ENCODE peak calls at places on chromosomes 3 and 15, in five cellular contexts. O, Z, I, C and H are unnamed samples.

GRCh38 chr3:10389341-10389740 is 68.4 kb upstream of the SEC13 start:
- DNase-seq in O (no peak), Z (no peak), I (no peak), C (no peak), H (no peak)

GRCh38 chr15:47427463-47427862 is 289.8 kb upstream of the SEMA6D start:
- DNase-seq in O (no peak), Z (no peak), I (no peak), C (peak), H (no peak)

GRCh38 chr3:20760981-20761380 is 575.0 kb upstream of the SGO1 start:
- DNase-seq in O (no peak), Z (no peak), I (no peak), C (no peak), H (no peak)

GRCh38 chr3:134623615-134624245 is 27.1 kb downstream of the KY start:
- DNase-seq in O (no peak), Z (no peak), I (no peak), C (no peak), H (no peak)

GRCh38 chr3:125433611-125434041 is 58.5 kb upstream of the ZNF148 start:
- DNase-seq in O (peak), Z (peak), I (no peak), C (no peak), H (no peak)

GRCh38 chr3:192494176-192494575 is 233.2 kb downstream of the FGF12 start:
- DNase-seq in O (no peak), Z (no peak), I (no peak), C (no peak), H (no peak)

GRCh38 chr3:197000211-197000610 is 29.4 kb downstream of the MELTF start:
- DNase-seq in O (no peak), Z (peak), I (no peak), C (no peak), H (no peak)

GRCh38 chr3:168424059-168424765 is 328.5 kb upstream of the GOLIM4 start:
- DNase-seq in O (no peak), Z (no peak), I (no peak), C (no peak), H (no peak)

GRCh38 chr3:197028711-197029510 is 706 bp downstream of the MELTF start:
- DNase-seq in O (peak), Z (no peak), I (no peak), C (no peak), H (no peak)

GRCh38 chr15:36591534-36592411 is 12.3 kb downstream of the CDIN1 start:
- DNase-seq in O (no peak), Z (peak), I (peak), C (no peak), H (no peak)

GRCh38 chr3:95389725-95390313 is 1327.0 kb downstream of the NSUN3 start:
- DNase-seq in O (no peak), Z (no peak), I (no peak), C (no peak), H (no peak)

GRCh38 chr3:114213669-114214541 is 23.5 kb downstream of the ZNF80 start:
- DNase-seq in O (peak), Z (no peak), I (no peak), C (no peak), H (no peak)

GRCh38 chr3:9129366-9129765 is 120.1 kb downstream of the SRGAP3 start:
- DNase-seq in O (no peak), Z (no peak), I (no peak), C (no peak), H (no peak)

GRCh38 chr3:14224895-14225294 is 46.3 kb downstream of the LSM3 start:
- DNase-seq in O (no peak), Z (peak), I (no peak), C (no peak), H (no peak)

GRCh38 chr3:71464613-71465012 is 118.9 kb downstream of the FOXP1 start:
- DNase-seq in O (no peak), Z (no peak), I (no peak), C (no peak), H (no peak)

GRCh38 chr3:71469131-71469430 is 114.4 kb downstream of the FOXP1 start:
- DNase-seq in O (no peak), Z (no peak), I (no peak), C (no peak), H (no peak)

GRCh38 chr3:71465371-71466007 is 118.0 kb downstream of the FOXP1 start:
- DNase-seq in O (no peak), Z (no peak), I (no peak), C (no peak), H (no peak)

GRCh38 chr3:71466483-71466882 is 117.0 kb downstream of the FOXP1 start:
- DNase-seq in O (no peak), Z (no peak), I (peak), C (no peak), H (no peak)

DNA sequence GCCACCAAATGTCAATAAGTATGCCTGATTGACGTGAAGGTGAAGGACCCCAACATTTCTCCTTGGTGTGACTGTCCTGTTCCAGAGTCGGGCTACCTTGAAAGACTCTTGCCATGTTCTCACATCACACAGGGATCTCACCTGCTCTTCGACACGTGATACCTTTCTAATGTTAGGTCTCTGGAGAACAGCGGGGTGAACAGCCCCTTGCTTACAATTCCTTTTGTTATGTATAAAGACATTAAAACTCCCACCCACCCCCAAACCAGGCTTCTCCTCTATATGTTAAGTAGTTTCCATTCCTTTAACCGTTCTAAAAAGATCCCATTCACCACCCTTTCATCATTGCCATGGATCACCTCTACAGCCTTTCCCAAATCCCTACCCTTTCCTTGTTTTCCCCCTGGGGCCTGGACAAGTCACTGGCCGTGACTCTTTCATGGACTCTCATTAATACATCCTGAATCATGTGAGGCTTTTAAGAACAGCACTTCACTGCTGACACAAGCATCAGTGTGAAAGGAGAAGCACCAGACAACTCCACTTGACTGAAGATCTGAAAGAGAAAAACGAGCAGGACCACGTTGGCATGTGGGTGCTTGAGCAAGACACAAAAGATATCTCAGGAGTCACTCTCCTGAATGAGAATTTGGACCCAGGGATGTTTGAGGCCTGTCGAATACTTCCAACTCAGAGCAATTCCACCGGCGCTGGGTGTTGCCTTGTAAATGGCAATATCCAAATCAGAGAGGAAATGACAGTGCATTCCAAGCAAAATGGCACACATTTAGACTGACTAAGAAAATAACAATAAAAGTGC is 115.0 kb downstream of the FOXP1 start:
- DNase-seq in O (no peak), Z (no peak), I (peak), C (no peak), H (no peak)
- TF ChIP-seq CTCF in O (no peak), Z (no peak), I (no peak), C (no peak), H (no peak)

GRCh38 chr15:61503383-61503969 is 274.4 kb upstream of the RORA start:
- DNase-seq in O (no peak), Z (no peak), I (no peak), C (no peak), H (no peak)

GRCh38 chr15:61499371-61499770 is 270.3 kb upstream of the RORA start:
- DNase-seq in O (no peak), Z (no peak), I (no peak), C (no peak), H (no peak)

GRCh38 chr15:61500951-61501350 is 271.8 kb upstream of the RORA start:
- DNase-seq in O (no peak), Z (no peak), I (no peak), C (no peak), H (no peak)

DNA sequence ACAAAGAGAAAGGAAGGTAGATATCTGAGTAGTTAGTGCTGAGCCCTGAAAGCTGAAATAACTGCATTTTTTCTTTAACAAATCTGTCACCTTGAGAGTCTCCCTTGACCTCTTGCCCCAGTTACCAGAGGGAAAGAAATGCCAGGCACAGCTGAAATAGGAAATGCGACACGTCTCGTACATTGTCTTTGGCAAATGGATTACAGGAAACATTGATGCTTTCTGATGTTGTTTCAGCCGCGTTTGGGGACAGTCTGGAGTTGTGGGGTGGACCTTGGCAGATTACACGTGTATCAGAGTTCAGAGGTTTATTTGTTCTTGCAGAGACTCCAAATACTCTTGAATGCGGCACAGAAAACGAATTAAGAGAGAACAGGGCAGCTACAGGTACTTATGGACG is 272.7 kb upstream of the RORA start:
- DNase-seq in O (no peak), Z (no peak), I (no peak), C (no peak), H (no peak)
- TF ChIP-seq CTCF in O (no peak), Z (no peak), I (no peak), C (no peak), H (no peak)

GRCh38 chr3:55633333-55633732 is 146.2 kb upstream of the WNT5A start:
- DNase-seq in O (no peak), Z (no peak), I (no peak), C (no peak), H (no peak)
- TF ChIP-seq CTCF in O (no peak), Z (no peak), I (no peak), C (no peak), H (no peak)

GRCh38 chr15:66923438-66923881 is 141.9 kb upstream of the SMAD3 start:
- DNase-seq in O (peak), Z (no peak), I (no peak), C (peak), H (peak)
- TF ChIP-seq CTCF in O (peak), Z (no peak), I (peak), C (peak), H (peak)

DNA sequence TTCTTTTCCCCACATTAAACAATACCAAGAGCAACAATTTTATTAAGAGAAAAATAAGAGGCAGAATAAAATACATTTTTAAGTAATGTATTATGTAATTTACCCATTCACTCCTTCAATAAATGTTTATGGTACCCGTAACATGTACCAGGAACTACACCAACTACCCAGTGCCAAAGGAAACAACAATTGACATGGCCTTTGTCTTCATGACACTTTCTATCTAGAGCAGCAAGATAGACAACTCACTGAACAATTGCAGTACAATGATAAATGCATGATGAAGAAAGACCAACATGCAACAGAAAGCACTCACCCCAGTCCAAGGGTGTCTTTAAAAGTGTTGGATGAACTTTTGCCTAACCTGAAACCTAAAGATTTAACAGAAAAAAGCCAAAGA is 493.8 kb downstream of the IGSF11 start:
- DNase-seq in O (no peak), Z (no peak), I (no peak), C (no peak), H (no peak)
- TF ChIP-seq CTCF in O (no peak), Z (no peak), I (no peak), C (no peak), H (no peak)

DNA sequence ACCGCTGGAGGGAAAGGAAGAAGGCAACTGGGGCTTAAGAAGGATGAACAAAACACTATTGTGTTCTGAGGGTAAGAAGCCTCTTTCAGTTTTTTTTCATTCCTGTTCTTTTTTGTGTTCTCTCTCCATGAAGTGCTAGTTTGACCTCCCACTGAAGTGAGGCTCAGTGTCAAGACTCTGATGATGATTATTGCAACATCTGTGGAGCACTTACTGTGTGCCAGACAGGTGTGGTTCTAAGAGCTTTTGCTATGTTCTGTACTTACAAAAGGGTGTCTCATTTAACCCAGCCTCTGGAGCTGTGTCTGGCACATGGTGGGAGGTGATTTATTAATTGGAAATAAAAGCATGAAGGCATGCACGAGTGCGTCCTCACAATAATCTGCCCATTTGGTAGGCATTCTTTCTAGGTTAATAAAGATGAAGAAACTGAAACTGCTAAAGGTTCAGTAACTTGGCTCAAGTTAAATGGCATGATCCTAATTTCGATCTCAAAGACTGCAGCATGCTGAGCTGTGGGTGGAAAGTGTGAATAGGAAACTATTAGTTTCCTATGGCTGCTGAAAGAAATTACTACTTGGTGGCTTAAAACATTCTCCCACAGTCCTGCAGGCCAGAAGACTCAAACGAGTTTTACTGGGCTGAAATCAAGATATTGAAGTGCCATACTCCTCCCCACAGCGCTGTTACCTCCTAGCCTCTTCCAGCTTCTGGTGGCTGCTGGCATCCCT is 38.5 kb upstream of the VEPH1 start:
- DNase-seq in O (no peak), Z (no peak), I (no peak), C (no peak), H (no peak)
- TF ChIP-seq CTCF in O (no peak), Z (no peak), I (no peak), C (no peak), H (no peak)

GRCh38 chr3:44000586-44000985 is 241.1 kb upstream of the TOPAZ1 start:
- DNase-seq in O (no peak), Z (peak), I (no peak), C (no peak), H (no peak)
- TF ChIP-seq CTCF in O (no peak), Z (no peak), I (no peak), C (no peak), H (no peak)

DNA sequence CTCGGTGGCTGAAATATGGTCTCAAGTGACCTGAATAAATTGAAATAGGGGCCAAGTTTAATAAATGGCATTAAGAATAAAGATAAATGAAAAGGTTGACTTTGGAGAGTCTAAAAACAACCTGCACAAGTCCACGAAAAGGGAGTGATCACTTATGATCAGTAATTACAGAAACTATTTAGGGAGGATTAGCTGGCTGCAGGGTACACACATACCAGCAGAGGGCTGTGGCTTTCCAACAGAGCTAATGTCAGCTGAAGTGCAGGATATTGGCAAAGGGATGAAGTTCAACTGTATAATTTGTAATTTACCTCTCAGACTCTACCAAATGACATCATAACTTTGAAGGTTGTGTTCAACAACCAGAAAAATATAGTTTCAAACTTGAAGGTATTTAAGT is 86.8 kb downstream of the SYNPR start:
- DNase-seq in O (peak), Z (no peak), I (no peak), C (no peak), H (no peak)
- TF ChIP-seq CTCF in O (peak), Z (peak), I (no peak), C (peak), H (peak)